ENCODE peak calls at places on chromosomes 2 and 18, in five cellular contexts. Y, J, V, M and D are unnamed samples.

GRCh38 chr18:62069556-62069955 is 117.3 kb downstream of the PIGN start:
- DNase-seq in Y (no peak), J (no peak), V (no peak), M (no peak), D (no peak)

GRCh38 chr2:58918138-58918537 is 677.0 kb upstream of the FANCL start:
- DNase-seq in Y (no peak), J (no peak), V (no peak), M (peak), D (no peak)

GRCh38 chr2:220580113-220580512 is 952.7 kb downstream of the SLC4A3 start:
- DNase-seq in Y (no peak), J (no peak), V (no peak), M (no peak), D (no peak)

GRCh38 chr2:188114014-188114413 is 177.7 kb upstream of the GULP1 start:
- DNase-seq in Y (no peak), J (no peak), V (no peak), M (peak), D (no peak)

GRCh38 chr2:72762276-72762675 is 63.6 kb downstream of the EXOC6B start:
- DNase-seq in Y (no peak), J (no peak), V (no peak), M (no peak), D (no peak)

GRCh38 chr2:231489990-231490389 is 25.7 kb upstream of the NCL start:
- DNase-seq in Y (no peak), J (no peak), V (no peak), M (no peak), D (no peak)

GRCh38 chr2:98394595-98395153 is 48.4 kb downstream of the CNGA3 start:
- DNase-seq in Y (no peak), J (no peak), V (no peak), M (no peak), D (no peak)

GRCh38 chr18:74116628-74117554 is 30.7 kb downstream of the FBXO15 start:
- DNase-seq in Y (no peak), J (no peak), V (no peak), M (peak), D (peak)

GRCh38 chr2:157871415-157871814 is 4.7 kb downstream of the ACVR1 start:
- DNase-seq in Y (no peak), J (no peak), V (no peak), M (no peak), D (no peak)

GRCh38 chr18:26091047-26091630 is 726 bp upstream of the SS18 start:
- DNase-seq in Y (peak), J (no peak), V (no peak), M (no peak), D (peak)

GRCh38 chr18:55144226-55144625 is 185.0 kb upstream of the CCDC68 start:
- DNase-seq in Y (no peak), J (no peak), V (no peak), M (no peak), D (no peak)

GRCh38 chr2:1744151-1744445 is 217 bp downstream of the PXDN start:
- DNase-seq in Y (no peak), J (no peak), V (no peak), M (no peak), D (no peak)

GRCh38 chr18:33051397-33051796 is 278.6 kb upstream of the KLHL14 start:
- DNase-seq in Y (no peak), J (no peak), V (no peak), M (no peak), D (no peak)

GRCh38 chr18:12786669-12787068 is 83.8 kb downstream of the PSMG2 start:
- DNase-seq in Y (no peak), J (no peak), V (no peak), M (no peak), D (no peak)

GRCh38 chr18:6950641-6951040 is 167.0 kb downstream of the LAMA1 start:
- DNase-seq in Y (no peak), J (no peak), V (no peak), M (no peak), D (no peak)